ENCODE peak calls at places on chromosomes 7 and 10, in six cellular contexts. R is neural progenitor cell, W is GM23248, E is PC-3, O is SK-N-SH, I is HCT116. B is an unnamed sample.

GRCh38 chr10:63103971-63104409 is 29.1 kb upstream of the NRBF2 start:
- DNase-seq in R (peak), W (no peak), E (no peak), O (no peak), I (no peak), B (no peak)

GRCh38 chr7:159105845-159106614 is 38.6 kb downstream of the VIPR2 start:
- DNase-seq in R (peak), W (no peak), E (peak), O (no peak), I (no peak), B (no peak)

GRCh38 chr7:123355576-123356195 is 155.9 kb upstream of the SLC13A1 start:
- DNase-seq in R (peak), W (no peak), E (peak), O (no peak), I (peak), B (no peak)

GRCh38 chr10:110444009-110444347 is 53.7 kb upstream of the DUSP5 start:
- DNase-seq in R (no peak), W (no peak), E (no peak), O (peak), I (no peak), B (no peak)

GRCh38 chr7:140200102-140200989 is 23.6 kb upstream of the KDM7A start:
- DNase-seq in R (no peak), W (peak), E (peak), O (no peak), I (no peak), B (no peak)

GRCh38 chr7:11427686-11428273 is 404.2 kb downstream of the THSD7A start:
- DNase-seq in R (peak), W (peak), E (peak), O (peak), I (peak), B (peak)

GRCh38 chr10:125005312-125006187 is 63.6 kb downstream of the ZRANB1 start:
- DNase-seq in R (no peak), W (no peak), E (no peak), O (peak), I (no peak), B (no peak)

GRCh38 chr7:4712371-4713182 is 30.5 kb downstream of the FOXK1 start:
- DNase-seq in R (no peak), W (peak), E (peak), O (peak), I (no peak), B (no peak)

GRCh38 chr7:5187605-5188004 is 2.4 kb upstream of the WIPI2 start:
- DNase-seq in R (no peak), W (no peak), E (no peak), O (no peak), I (no peak), B (no peak)

GRCh38 chr7:22173884-22174573 is 182.9 kb downstream of the RAPGEF5 start:
- DNase-seq in R (no peak), W (no peak), E (peak), O (no peak), I (no peak), B (no peak)

GRCh38 chr10:77975086-77975666 is 48.6 kb upstream of the DLG5 start:
- DNase-seq in R (no peak), W (no peak), E (no peak), O (no peak), I (no peak), B (no peak)

GRCh38 chr10:13893926-13894325 is 307.2 kb downstream of the PRPF18 start:
- DNase-seq in R (no peak), W (peak), E (peak), O (peak), I (no peak), B (no peak)

GRCh38 chr7:131040467-131040932 is 287.2 kb upstream of the MKLN1 start:
- DNase-seq in R (peak), W (peak), E (peak), O (peak), I (peak), B (peak)

GRCh38 chr10:94320285-94320914 is 42.3 kb downstream of the NOC3L start:
- DNase-seq in R (peak), W (peak), E (peak), O (peak), I (peak), B (peak)

GRCh38 chr10:29712108-29712507 is 77.3 kb upstream of the SVIL start:
- DNase-seq in R (peak), W (no peak), E (peak), O (no peak), I (no peak), B (no peak)

GRCh38 chr7:101743241-101743994 is 74.0 kb upstream of the CUX1 start:
- DNase-seq in R (peak), W (peak), E (peak), O (peak), I (no peak), B (peak)
- TF ChIP-seq EZH2phosphoT487 in R (peak), W (no peak), E (no peak), O (no peak), I (no peak), B (no peak)

GRCh38 chr10:8424555-8425201 is 370.2 kb downstream of the GATA3 start:
- DNase-seq in R (no peak), W (no peak), E (no peak), O (no peak), I (no peak), B (no peak)
- H2AFZ ChIP-seq in R (no peak), W (no peak), E (no peak), O (no peak), I (no peak), B (no peak)

DNA sequence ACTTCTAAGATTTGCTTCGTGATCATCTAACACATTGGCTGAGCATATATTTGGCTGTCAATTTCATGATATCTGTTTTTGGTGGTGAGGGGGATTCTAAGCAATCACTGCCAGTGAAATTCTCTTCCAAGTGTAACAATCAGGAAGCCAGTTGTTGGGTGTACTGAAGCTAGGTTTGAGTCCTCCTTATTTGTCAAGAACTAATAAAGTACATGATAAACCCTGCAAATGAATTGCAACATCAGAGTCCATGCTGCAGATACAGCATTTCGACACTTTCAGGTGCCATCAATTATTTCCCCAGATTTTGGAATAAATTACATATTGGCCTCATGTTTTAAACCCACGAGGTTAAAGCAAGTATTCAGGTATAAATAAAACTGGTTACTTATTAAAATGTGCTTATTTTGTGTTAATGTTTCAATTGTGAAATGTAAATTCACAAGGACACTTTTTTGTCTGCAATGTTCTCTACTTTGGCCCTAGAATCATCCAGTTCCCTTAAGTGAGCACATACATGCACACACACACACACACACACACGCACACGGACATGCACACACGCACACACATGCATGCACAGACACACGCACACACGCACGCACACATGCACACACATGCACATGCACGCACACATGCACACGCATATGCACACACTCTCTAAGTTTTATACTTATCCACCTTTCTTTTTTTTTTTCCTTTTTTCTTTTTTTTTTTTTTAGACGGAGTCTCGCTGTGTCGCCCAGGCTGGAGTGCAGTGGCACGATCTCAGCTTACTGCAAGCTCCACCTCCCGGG is 510.2 kb upstream of the KLF6 start:
- DNase-seq in R (no peak), W (no peak), E (no peak), O (no peak), I (no peak), B (no peak)
- H3K9ac ChIP-seq in R (no peak), W (no peak), E (no peak), O (no peak), I (no peak), B (no peak)

GRCh38 chr7:105583061-105583460 is 1.8 kb upstream of the EFCAB10 start:
- DNase-seq in R (no peak), W (no peak), E (no peak), O (no peak), I (no peak), B (no peak)

GRCh38 chr7:105581066-105581811 is at the start of gene EFCAB10:
- DNase-seq in R (peak), W (peak), E (no peak), O (peak), I (peak), B (peak)

GRCh38 chr7:105577251-105577650 is 4.0 kb downstream of the EFCAB10 start:
- DNase-seq in R (no peak), W (no peak), E (no peak), O (no peak), I (no peak), B (no peak)

GRCh38 chr7:105578496-105578895 is 2.8 kb downstream of the EFCAB10 start:
- DNase-seq in R (no peak), W (peak), E (no peak), O (no peak), I (no peak), B (no peak)

GRCh38 chr7:105580022-105580740 is 1.1 kb downstream of the EFCAB10 start:
- DNase-seq in R (no peak), W (no peak), E (peak), O (no peak), I (peak), B (no peak)
- TF ChIP-seq EZH2phosphoT487 in R (no peak), W (no peak), E (no peak), O (no peak), I (no peak), B (no peak)

DNA sequence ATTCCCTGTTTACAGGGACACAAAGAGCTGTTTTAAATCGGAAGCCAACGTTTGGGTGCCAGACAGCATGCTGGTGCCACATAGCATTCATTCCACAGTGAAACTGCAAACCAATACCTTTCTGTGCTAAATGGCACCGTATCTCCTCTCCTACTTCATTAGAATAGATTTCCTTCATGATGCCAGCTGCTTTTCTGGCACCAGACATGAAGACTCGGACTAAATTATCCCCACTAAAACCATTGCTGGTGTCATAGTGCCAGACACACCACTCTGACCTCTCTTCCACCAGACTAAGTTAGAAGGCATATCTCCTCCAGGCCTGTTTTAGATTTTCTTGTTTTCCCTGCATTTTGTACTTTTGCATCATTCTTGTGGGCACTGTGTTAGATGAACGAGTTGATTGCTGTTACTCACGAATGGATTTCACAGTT is 155.1 kb downstream of the ETV1 start:
- DNase-seq in R (peak), W (peak), E (no peak), O (peak), I (no peak), B (no peak)
- H2AFZ ChIP-seq in R (peak), W (peak), E (no peak), O (no peak), I (no peak), B (no peak)

B was measured in MM.1S.